ENCODE peak calls at places on chromosome 16, in four cellular contexts. One of them, this sample, is unnamed.

GRCh38 chr16:20610192-20610891 is 34.2 kb upstream of the ACSM2B start:
- DNase-seq in IMR-90: no peak
- DNase-seq in K562: no peak
- DNase-seq in GM12878: no peak
- DNase-seq in this sample: no peak

GRCh38 chr16:15608398-15609285 is 34.3 kb downstream of the MARF1 start:
- DNase-seq in IMR-90: peak; percentile 60
- DNase-seq in K562: no peak
- DNase-seq in GM12878: no peak
- DNase-seq in this sample: no peak

GRCh38 chr16:23255000-23255399 is 47.1 kb upstream of the SCNN1B start:
- DNase-seq in IMR-90: no peak
- DNase-seq in K562: no peak
- DNase-seq in GM12878: no peak
- DNase-seq in this sample: no peak

GRCh38 chr16:83899272-83899897 is 470 bp downstream of the MLYCD start:
- DNase-seq in IMR-90: peak; percentile 66
- DNase-seq in K562: peak; percentile 71
- DNase-seq in GM12878: no peak
- DNase-seq in this sample: peak; percentile 75

GRCh38 chr16:11125936-11126335 is 130.1 kb downstream of the SOCS1 start:
- DNase-seq in IMR-90: no peak
- DNase-seq in K562: no peak
- DNase-seq in GM12878: no peak
- DNase-seq in this sample: no peak

GRCh38 chr16:21021316-21021715 is 120.7 kb downstream of the LYRM1 start:
- DNase-seq in IMR-90: no peak
- DNase-seq in K562: no peak
- DNase-seq in GM12878: no peak
- DNase-seq in this sample: no peak

GRCh38 chr16:1458336-1458976 is 14.1 kb upstream of the CCDC154 start:
- DNase-seq in IMR-90: peak; percentile 41
- DNase-seq in K562: no peak
- DNase-seq in GM12878: no peak
- DNase-seq in this sample: no peak

GRCh38 chr16:49837673-49838360 is 18.1 kb downstream of the ZNF423 start:
- DNase-seq in IMR-90: no peak
- DNase-seq in K562: no peak
- DNase-seq in GM12878: no peak
- DNase-seq in this sample: no peak

GRCh38 chr16:16107839-16108238 is 115.5 kb downstream of the ABCC6 start:
- DNase-seq in IMR-90: no peak
- DNase-seq in K562: no peak
- DNase-seq in GM12878: no peak
- DNase-seq in this sample: no peak

GRCh38 chr16:56898847-56899246 is 33.1 kb upstream of the HERPUD1 start:
- DNase-seq in IMR-90: no peak
- DNase-seq in K562: no peak
- DNase-seq in GM12878: peak; percentile 77
- DNase-seq in this sample: no peak

GRCh38 chr16:83978401-83978904 is 10.4 kb downstream of the NECAB2 start:
- DNase-seq in IMR-90: no peak
- DNase-seq in K562: no peak
- DNase-seq in GM12878: no peak
- DNase-seq in this sample: no peak

GRCh38 chr16:88593489-88593888 is 23.3 kb downstream of the ZC3H18 start:
- DNase-seq in IMR-90: no peak
- DNase-seq in K562: no peak
- DNase-seq in GM12878: no peak
- DNase-seq in this sample: no peak

GRCh38 chr16:11032922-11033291 is 88.5 kb downstream of the CLEC16A start:
- DNase-seq in IMR-90: peak; percentile 80
- DNase-seq in K562: no peak
- DNase-seq in GM12878: no peak
- DNase-seq in this sample: no peak

GRCh38 chr16:66291833-66292232 is 74.7 kb upstream of the CDH5 start:
- DNase-seq in IMR-90: no peak
- DNase-seq in K562: no peak
- DNase-seq in GM12878: no peak
- DNase-seq in this sample: no peak

GRCh38 chr16:9370071-9370491 is 278.6 kb downstream of the HAPSTR1 start:
- DNase-seq in IMR-90: no peak
- DNase-seq in K562: no peak
- DNase-seq in GM12878: no peak
- DNase-seq in this sample: no peak

GRCh38 chr16:51132484-51132883 is 18.6 kb downstream of the SALL1 start:
- DNase-seq in IMR-90: no peak
- DNase-seq in K562: no peak
- DNase-seq in GM12878: no peak
- DNase-seq in this sample: no peak

GRCh38 chr16:17304814-17305169 is 166.0 kb downstream of the XYLT1 start:
- DNase-seq in IMR-90: peak; percentile 5
- DNase-seq in K562: no peak
- DNase-seq in GM12878: no peak
- DNase-seq in this sample: no peak

GRCh38 chr16:65318138-65318537 is 196.3 kb upstream of the CDH11 start:
- DNase-seq in IMR-90: no peak
- DNase-seq in K562: no peak
- DNase-seq in GM12878: no peak
- DNase-seq in this sample: no peak

GRCh38 chr16:75309899-75310430 is 58.5 kb upstream of the BCAR1 start:
- DNase-seq in IMR-90: no peak
- DNase-seq in K562: no peak
- DNase-seq in GM12878: no peak
- DNase-seq in this sample: no peak

GRCh38 chr16:84672276-84673202 is 24.2 kb downstream of the KLHL36 start:
- DNase-seq in IMR-90: peak; percentile 68
- DNase-seq in K562: peak; percentile 91
- DNase-seq in GM12878: no peak
- DNase-seq in this sample: peak; percentile 72

GRCh38 chr16:2468142-2468724 is 2.9 kb upstream of the NTN3 start:
- DNase-seq in IMR-90: peak; percentile 11
- DNase-seq in K562: no peak
- DNase-seq in GM12878: no peak
- DNase-seq in this sample: peak; percentile 14

GRCh38 chr16:90019543-90020259 is 445 bp upstream of the DBNDD1 start:
- DNase-seq in IMR-90: peak; percentile 89
- DNase-seq in K562: peak; percentile 96
- DNase-seq in GM12878: no peak
- DNase-seq in this sample: peak; percentile 30

GRCh38 chr16:30377050-30377811 is 2.6 kb downstream of the MYL11 start:
- DNase-seq in IMR-90: no peak
- DNase-seq in K562: peak; percentile 84
- DNase-seq in GM12878: no peak
- DNase-seq in this sample: no peak

GRCh38 chr16:30377812-30378235 is 3.2 kb downstream of the MYL11 start:
- DNase-seq in IMR-90: peak; percentile 85
- DNase-seq in K562: no peak
- DNase-seq in GM12878: peak; percentile 55
- DNase-seq in this sample: peak; percentile 92

GRCh38 chr16:30374538-30374937 is at the start of gene MYL11:
- DNase-seq in IMR-90: no peak
- DNase-seq in K562: no peak
- DNase-seq in GM12878: no peak
- DNase-seq in this sample: no peak

GRCh38 chr16:30376508-30376907 is 1.9 kb downstream of the MYL11 start:
- DNase-seq in IMR-90: no peak
- DNase-seq in K562: no peak
- DNase-seq in GM12878: no peak
- DNase-seq in this sample: no peak

DNA sequence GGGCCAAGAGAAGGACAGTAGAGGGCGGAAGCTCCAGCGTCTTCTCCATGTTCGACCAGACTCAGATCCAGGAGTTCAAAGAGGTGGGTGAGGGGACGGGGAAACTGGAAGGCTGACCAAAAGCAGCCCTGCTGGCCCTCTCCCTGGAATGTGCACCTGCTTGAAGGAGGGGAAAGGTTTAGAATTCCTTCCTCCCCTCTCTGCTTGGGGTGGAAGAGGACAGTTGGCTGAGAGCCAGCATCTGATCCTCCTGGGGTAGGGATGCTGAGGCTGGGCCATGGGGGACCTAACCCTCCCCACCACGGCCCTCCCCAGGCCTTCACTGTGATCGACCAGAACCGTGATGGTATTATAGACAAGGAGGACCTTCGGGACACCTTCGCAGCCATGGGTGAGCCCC is 1.2 kb downstream of the MYL11 start:
- DNase-seq in IMR-90: no peak
- DNase-seq in K562: no peak
- DNase-seq in GM12878: no peak
- DNase-seq in this sample: no peak
- TF ChIP-seq FOS in IMR-90: no peak
- TF ChIP-seq FOS in K562: no peak
- TF ChIP-seq FOS in GM12878: no peak
- TF ChIP-seq FOS in this sample: no peak

DNA sequence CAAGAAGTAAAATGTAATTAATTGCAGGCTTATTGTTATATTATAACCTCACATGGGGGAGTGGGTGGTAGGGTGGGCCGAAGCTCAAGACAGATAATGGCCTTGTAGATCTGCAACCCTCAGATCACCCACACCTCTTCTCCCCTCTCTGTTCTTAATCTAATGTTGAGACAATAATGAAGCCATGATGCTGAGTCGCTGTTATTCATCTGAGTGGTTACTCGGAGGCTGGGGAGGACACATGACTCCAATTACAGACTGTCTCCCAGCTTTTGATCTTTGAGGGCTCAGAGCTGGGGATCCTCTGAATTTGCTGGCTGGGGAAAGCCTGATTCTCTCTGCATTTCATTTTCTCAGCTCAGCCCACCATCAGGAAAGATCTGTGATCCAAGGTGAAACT is 275.3 kb downstream of the SHISA9 start:
- DNase-seq in IMR-90: no peak
- DNase-seq in K562: no peak
- DNase-seq in GM12878: no peak
- DNase-seq in this sample: no peak
- H2AFZ ChIP-seq in IMR-90: no peak overlapping the region
- H2AFZ ChIP-seq in K562: no peak overlapping the region
- H2AFZ ChIP-seq in GM12878: no peak overlapping the region
- H2AFZ ChIP-seq in this sample: no peak overlapping the region

GRCh38 chr16:48124266-48124665 is 31.5 kb downstream of the ABCC12 start:
- DNase-seq in IMR-90: no peak
- DNase-seq in K562: no peak
- DNase-seq in GM12878: no peak
- DNase-seq in this sample: no peak

GRCh38 chr16:48121276-48121675 is 34.5 kb downstream of the ABCC12 start:
- DNase-seq in IMR-90: no peak
- DNase-seq in K562: no peak
- DNase-seq in GM12878: no peak
- DNase-seq in this sample: no peak

GRCh38 chr16:48126801-48127644 is 28.8 kb downstream of the ABCC12 start:
- DNase-seq in IMR-90: peak; percentile 98
- DNase-seq in K562: no peak
- DNase-seq in GM12878: no peak
- DNase-seq in this sample: peak; percentile 57

GRCh38 chr16:48125888-48126287 is 29.9 kb downstream of the ABCC12 start:
- DNase-seq in IMR-90: no peak
- DNase-seq in K562: no peak
- DNase-seq in GM12878: no peak
- DNase-seq in this sample: no peak

GRCh38 chr16:48123104-48123788 is 32.5 kb downstream of the ABCC12 start:
- DNase-seq in IMR-90: peak; percentile 100
- DNase-seq in K562: peak; percentile 59
- DNase-seq in GM12878: no peak
- DNase-seq in this sample: peak; percentile 72
- TF ChIP-seq FOS in IMR-90: peak; percentile 100
- TF ChIP-seq FOS in K562: peak; percentile 65
- TF ChIP-seq FOS in GM12878: no peak
- TF ChIP-seq FOS in this sample: peak; percentile 100

GRCh38 chr16:73152731-73153130 is 104.8 kb upstream of the ZFHX3 start:
- DNase-seq in IMR-90: no peak
- DNase-seq in K562: no peak
- DNase-seq in GM12878: no peak
- DNase-seq in this sample: no peak
- H2AFZ ChIP-seq in IMR-90: peak overlapping the region; percentile 56
- H2AFZ ChIP-seq in K562: no peak overlapping the region
- H2AFZ ChIP-seq in GM12878: no peak overlapping the region
- H2AFZ ChIP-seq in this sample: no peak overlapping the region

GRCh38 chr16:80990978-80991377 is 15.7 kb downstream of the CMC2 start:
- DNase-seq in IMR-90: no peak
- DNase-seq in K562: no peak
- DNase-seq in GM12878: no peak
- DNase-seq in this sample: no peak
- TF ChIP-seq FOS in IMR-90: no peak
- TF ChIP-seq FOS in K562: no peak
- TF ChIP-seq FOS in GM12878: no peak
- TF ChIP-seq FOS in this sample: no peak

GRCh38 chr16:67936124-67936875 is at the start of gene PSMB10:
- DNase-seq in IMR-90: peak; percentile 72
- DNase-seq in K562: peak; percentile 68
- DNase-seq in GM12878: no peak
- DNase-seq in this sample: peak; percentile 47
- H2AFZ ChIP-seq in IMR-90: peak within 1 kb of the TSS; percentile 99
- H2AFZ ChIP-seq in K562: peak within 1 kb of the TSS; percentile 95
- H2AFZ ChIP-seq in GM12878: no peak within 1 kb of the TSS
- H2AFZ ChIP-seq in this sample: peak within 1 kb of the TSS; percentile 46

DNA sequence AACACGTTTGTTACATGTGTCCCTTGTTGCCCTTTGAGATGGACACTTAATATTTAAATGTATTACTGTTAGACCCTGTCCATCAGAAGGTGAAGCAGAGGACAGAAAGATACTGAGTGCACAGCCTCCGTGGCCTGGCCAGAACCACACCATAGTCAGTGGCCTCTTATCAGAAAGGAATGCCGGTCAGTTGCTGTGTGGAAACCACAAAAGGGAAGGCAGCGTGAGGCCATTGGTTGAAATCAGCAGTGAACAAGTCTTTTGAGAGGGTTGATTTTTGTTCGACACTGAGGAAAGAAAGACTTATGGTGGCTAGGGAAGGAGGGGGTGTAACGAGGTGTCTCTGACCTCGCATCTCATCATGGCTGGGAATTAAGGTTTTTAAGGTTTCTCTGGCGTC is 85.4 kb upstream of the CLEC18A start:
- DNase-seq in IMR-90: peak; percentile 90
- DNase-seq in K562: peak; percentile 53
- DNase-seq in GM12878: no peak
- DNase-seq in this sample: no peak
- TF ChIP-seq FOS in IMR-90: no peak
- TF ChIP-seq FOS in K562: no peak
- TF ChIP-seq FOS in GM12878: no peak
- TF ChIP-seq FOS in this sample: no peak

GRCh38 chr16:13322357-13322756 is 421.0 kb downstream of the SHISA9 start:
- DNase-seq in IMR-90: no peak
- DNase-seq in K562: no peak
- DNase-seq in GM12878: no peak
- DNase-seq in this sample: no peak
- H2AFZ ChIP-seq in IMR-90: no peak overlapping the region
- H2AFZ ChIP-seq in K562: no peak overlapping the region
- H2AFZ ChIP-seq in GM12878: peak overlapping the region; percentile 41
- H2AFZ ChIP-seq in this sample: no peak overlapping the region